ENCODE peak calls at places on chromosomes 2 and 18, in nine cellular contexts. B is stimulated activated CD4-positive, alpha-beta T cell treated with anti-CD3 and anti-CD28 coated beads, Interleukin-1b, Interleukin-23, amount 100 ng/mL, for 4 hours; D is RWPE1; K is left kidney; R is T-cell; F is effector CD4-positive, alpha-beta T cell; V is AG10803; M is HT-29; L is aorta. X is an unnamed sample.

GRCh38 chr2:26727641-26728561 is 35.4 kb downstream of the KCNK3 start:
- DNase-seq in L (no peak), M (no peak), R (no peak), K (peak), D (no peak), B (no peak), V (peak), F (no peak), X (peak)

GRCh38 chr2:192123847-192124246 is 70.9 kb downstream of the TMEFF2 start:
- DNase-seq in D (no peak), F (no peak), L (no peak), M (no peak), B (no peak), R (no peak), K (no peak), V (peak), X (no peak)

GRCh38 chr2:17442334-17442733 is 75.9 kb downstream of the RAD51AP2 start:
- DNase-seq in M (no peak), F (no peak), B (no peak), D (no peak), R (no peak), K (no peak), V (no peak), L (no peak), X (no peak)

GRCh38 chr2:79782540-79782939 is 269.7 kb downstream of the CTNNA2 start:
- DNase-seq in F (no peak), L (no peak), R (no peak), B (no peak), V (no peak), D (no peak), M (no peak), K (no peak), X (no peak)

GRCh38 chr2:147989809-147990403 is 30.6 kb downstream of the ORC4 start:
- DNase-seq in B (peak), F (peak), D (peak), M (peak), V (peak), R (peak), K (peak), L (no peak), X (peak)

GRCh38 chr2:150679456-150680120 is 192.1 kb upstream of the RND3 start:
- DNase-seq in V (peak), F (no peak), R (no peak), D (no peak), L (no peak), K (no peak), M (no peak), B (no peak), X (no peak)

GRCh38 chr2:51995293-51995692 is 963.4 kb upstream of the NRXN1 start:
- DNase-seq in R (no peak), M (no peak), V (peak), L (no peak), F (no peak), D (no peak), K (no peak), B (no peak), X (no peak)

GRCh38 chr18:22703883-22704626 is 229.1 kb upstream of the RBBP8 start:
- DNase-seq in V (peak), D (peak), F (no peak), M (peak), R (no peak), K (peak), B (no peak), L (no peak), X (peak)

GRCh38 chr18:43780782-43781340 is 503.6 kb upstream of the SYT4 start:
- DNase-seq in K (no peak), R (no peak), V (peak), F (no peak), L (no peak), B (no peak), M (no peak), D (peak), X (no peak)

X was measured in stimulated activated naive CD4-positive, alpha-beta T cell.